ENCODE peak calls at places on chromosomes 11 and 22, in four cellular contexts. One of them, this sample, is unnamed.

GRCh38 chr11:42170601-42171000 is 711.1 kb upstream of the LRRC4C start:
- DNase-seq in EL: no peak
- DNase-seq in NCI-H446 treated with DMSO at 0.1 percent for 48 hours: no peak
- DNase-seq in NCI-H524: no peak
- DNase-seq in this sample: no peak

GRCh38 chr11:3861698-3862097 is 6.2 kb downstream of the STIM1 start:
- DNase-seq in NCI-H524: no peak
- DNase-seq in EL: no peak
- DNase-seq in NCI-H446 treated with DMSO at 0.1 percent for 48 hours: no peak
- DNase-seq in this sample: no peak

GRCh38 chr11:75740681-75741080 is 23.0 kb downstream of the MOGAT2 start:
- DNase-seq in NCI-H524: no peak
- DNase-seq in NCI-H446 treated with DMSO at 0.1 percent for 48 hours: no peak
- DNase-seq in EL: no peak
- DNase-seq in this sample: peak; percentile 10

GRCh38 chr22:19874307-19875060 is 19.8 kb upstream of the GNB1L start:
- DNase-seq in EL: no peak
- DNase-seq in NCI-H524: no peak
- DNase-seq in NCI-H446 treated with DMSO at 0.1 percent for 48 hours: no peak
- DNase-seq in this sample: no peak

GRCh38 chr11:106233191-106233590 is 155.7 kb downstream of the AASDHPPT start:
- DNase-seq in NCI-H446 treated with DMSO at 0.1 percent for 48 hours: no peak
- DNase-seq in EL: no peak
- DNase-seq in NCI-H524: no peak
- DNase-seq in this sample: no peak

GRCh38 chr11:113685650-113686349 is 20.3 kb downstream of the TMPRSS5 start:
- DNase-seq in NCI-H524: no peak
- DNase-seq in NCI-H446 treated with DMSO at 0.1 percent for 48 hours: no peak
- DNase-seq in EL: no peak
- DNase-seq in this sample: no peak

GRCh38 chr11:65551572-65552398 is 6.4 kb downstream of the LTBP3 start:
- DNase-seq in NCI-H524: no peak
- DNase-seq in NCI-H446 treated with DMSO at 0.1 percent for 48 hours: no peak
- DNase-seq in EL: no peak
- DNase-seq in this sample: peak; percentile 52

GRCh38 chr11:83035070-83035854 is 36.4 kb downstream of the RAB30 start:
- DNase-seq in EL: no peak
- DNase-seq in NCI-H524: no peak
- DNase-seq in NCI-H446 treated with DMSO at 0.1 percent for 48 hours: no peak
- DNase-seq in this sample: no peak